ENCODE peak calls at places on chromosomes 5 and 9, in five cellular contexts. D is CD8-positive, alpha-beta T cell; N is tibial artery; I is A549; Y is stomach. C is an unnamed sample. For H3K9me3, the result is how much of the 10 kb centered on the place peaks cover.

GRCh38 chr9:88174324-88174723 is 36.0 kb upstream of the SPATA31C2 start:
- DNase-seq in D (no peak), N (no peak), I (peak), Y (no peak), C (no peak)

GRCh38 chr9:127501821-127502343 is 50.6 kb downstream of the LRSAM1 start:
- DNase-seq in N (no peak), Y (no peak), D (no peak), I (no peak), C (no peak)

GRCh38 chr5:159003045-159004030 is 96.4 kb downstream of the EBF1 start:
- DNase-seq in D (no peak), Y (no peak), I (peak), N (no peak), C (no peak)

GRCh38 chr9:125409637-125410521 is 148.3 kb downstream of the GAPVD1 start:
- DNase-seq in Y (no peak), N (peak), I (peak), D (peak), C (no peak)

GRCh38 chr9:4138180-4138579 is 161.7 kb downstream of the GLIS3 start:
- DNase-seq in N (no peak), D (no peak), I (no peak), Y (no peak), C (no peak)

GRCh38 chr9:7185612-7186011 is 427.8 kb downstream of the KDM4C start:
- DNase-seq in D (no peak), N (no peak), I (peak), Y (no peak), C (no peak)

GRCh38 chr9:114054191-114054690 is 23.9 kb downstream of the AMBP start:
- DNase-seq in Y (no peak), N (no peak), I (no peak), D (no peak), C (peak)

GRCh38 chr5:6710551-6711318 is 2.5 kb upstream of the TENT4A start:
- DNase-seq in I (no peak), D (no peak), Y (no peak), N (no peak), C (peak)

GRCh38 chr9:69811329-69811989 is 9.2 kb upstream of the CFAP95 start:
- DNase-seq in I (no peak), N (no peak), Y (no peak), D (no peak), C (no peak)

GRCh38 chr9:23492126-23493002 is 333.7 kb downstream of the ELAVL2 start:
- DNase-seq in D (no peak), N (no peak), I (peak), Y (no peak), C (no peak)

GRCh38 chr5:132457371-132458225 is 33.0 kb downstream of the IRF1 start:
- DNase-seq in Y (peak), N (peak), I (no peak), D (no peak), C (peak)

GRCh38 chr9:37390759-37391158 is 31.7 kb upstream of the GRHPR start:
- DNase-seq in I (peak), Y (peak), D (no peak), N (no peak), C (no peak)

GRCh38 chr5:1218351-1219080 is 6.7 kb upstream of the SLC6A18 start:
- DNase-seq in N (no peak), Y (no peak), I (no peak), D (no peak), C (no peak)

GRCh38 chr9:97752274-97752673 is 55.1 kb upstream of the XPA start:
- DNase-seq in D (no peak), N (no peak), I (no peak), Y (no peak), C (no peak)

GRCh38 chr9:85339337-85339736 is 402.4 kb downstream of the AGTPBP1 start:
- DNase-seq in Y (no peak), I (no peak), N (no peak), D (no peak), C (no peak)

GRCh38 chr5:131991593-131992324 is 19.7 kb downstream of the ACSL6 start:
- DNase-seq in D (no peak), I (no peak), N (no peak), Y (no peak), C (peak)

GRCh38 chr5:72472666-72473422 is 34.4 kb downstream of the ZNF366 start:
- DNase-seq in Y (no peak), N (no peak), D (no peak), I (no peak), C (no peak)

GRCh38 chr5:42360641-42361320 is 62.5 kb upstream of the GHR start:
- DNase-seq in I (no peak), N (no peak), Y (no peak), D (no peak), C (no peak)

GRCh38 chr9:113499876-113500497 is 36.5 kb downstream of the RGS3 start:
- DNase-seq in D (no peak), N (no peak), Y (no peak), I (no peak), C (no peak)

GRCh38 chr5:150778517-150779396 is at the start of gene SMIM3:
- DNase-seq in I (peak), D (peak), N (peak), Y (peak), C (peak)

GRCh38 chr5:31054436-31054835 is 139.1 kb upstream of the CDH6 start:
- DNase-seq in Y (no peak), I (no peak), N (no peak), D (no peak), C (no peak)

GRCh38 chr9:117929873-117930272 is 225.7 kb downstream of the TLR4 start:
- DNase-seq in D (no peak), Y (no peak), N (no peak), I (no peak), C (no peak)

GRCh38 chr9:96513622-96514021 is 63.7 kb downstream of the HABP4 start:
- DNase-seq in D (no peak), I (no peak), N (no peak), Y (no peak), C (no peak)

GRCh38 chr5:27947088-27947487 is 908.7 kb upstream of the CDH9 start:
- DNase-seq in N (no peak), I (no peak), Y (no peak), D (no peak), C (no peak)

GRCh38 chr5:147472669-147473131 is 37.2 kb downstream of the DPYSL3 start:
- DNase-seq in N (no peak), Y (no peak), I (no peak), D (no peak), C (no peak)

GRCh38 chr5:180648658-180649296 is 623 bp downstream of the FLT4 start:
- DNase-seq in D (no peak), Y (no peak), I (peak), N (no peak), C (peak)

GRCh38 chr5:33981408-33982171 is 2.9 kb downstream of the SLC45A2 start:
- DNase-seq in N (no peak), D (no peak), I (no peak), Y (no peak), C (no peak)

GRCh38 chr5:148125641-148126040 is 42.7 kb upstream of the SPINK14 start:
- DNase-seq in D (no peak), I (peak), Y (no peak), N (no peak), C (no peak)

GRCh38 chr5:151074557-151074956 is 6.3 kb downstream of the TNIP1 start:
- DNase-seq in I (no peak), N (no peak), D (no peak), Y (no peak), C (peak)

GRCh38 chr9:74940600-74940999 is 12.1 kb downstream of the C9orf40 start:
- DNase-seq in D (no peak), Y (no peak), N (no peak), I (no peak), C (no peak)

GRCh38 chr9:111700776-111701175 is 39.4 kb downstream of the GNG10 start:
- DNase-seq in I (no peak), D (no peak), Y (no peak), N (no peak), C (no peak)

GRCh38 chr5:125609011-125609410 is 814.2 kb upstream of the GRAMD2B start:
- DNase-seq in N (no peak), Y (no peak), I (no peak), D (no peak), C (no peak)

GRCh38 chr5:131416729-131417128 is 152.9 kb downstream of the CDC42SE2 start:
- DNase-seq in N (no peak), Y (no peak), I (no peak), D (no peak), C (no peak)

GRCh38 chr9:109600142-109600541 is 102.0 kb upstream of the PTPN3 start:
- DNase-seq in N (no peak), Y (no peak), D (no peak), I (no peak), C (no peak)

DNA sequence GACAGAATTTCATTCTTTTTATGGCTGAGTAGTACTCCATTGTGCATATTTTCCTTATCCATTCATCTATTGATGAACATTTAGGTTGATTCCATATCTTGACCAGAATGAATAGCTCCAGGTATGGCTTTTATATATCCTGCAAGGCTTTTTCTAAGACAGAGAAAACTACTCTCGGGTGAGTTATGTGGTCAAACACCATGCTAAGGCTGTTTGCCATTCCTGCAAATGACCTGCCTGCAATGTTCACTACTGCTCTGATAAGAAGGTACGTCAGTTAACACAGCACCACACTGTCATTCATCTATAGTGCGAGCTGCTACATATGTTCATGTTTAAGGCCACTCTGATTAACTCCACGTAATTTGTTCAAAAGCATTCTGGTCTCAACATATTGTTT is 256.8 kb upstream of the RGMB start:
- DNase-seq in Y (no peak), N (no peak), D (no peak), I (no peak), C (no peak)
- TF ChIP-seq CTCF in Y (no peak), N (no peak), D (no peak), I (no peak), C (no peak)

GRCh38 chr9:5787759-5788329 is 45.1 kb downstream of the ERMP1 start:
- DNase-seq in N (no peak), Y (no peak), I (no peak), D (no peak), C (no peak)
- H3K9me3 ChIP-seq in N (under half), Y (under half), I (under half), D (under half), C (under half)

GRCh38 chr5:115349001-115349817 is 52.8 kb upstream of the CCDC112 start:
- DNase-seq in I (peak), N (peak), Y (peak), D (no peak), C (no peak)
- TF ChIP-seq CTCF in I (no peak), N (no peak), Y (peak), D (no peak), C (no peak)

GRCh38 chr5:2542821-2543220 is 208.7 kb downstream of the IRX2 start:
- DNase-seq in Y (no peak), D (no peak), I (no peak), N (no peak), C (no peak)

GRCh38 chr5:2538169-2538568 is 213.3 kb downstream of the IRX2 start:
- DNase-seq in Y (no peak), N (no peak), D (no peak), I (no peak), C (no peak)

GRCh38 chr5:2536632-2537031 is 214.8 kb downstream of the IRX2 start:
- DNase-seq in Y (no peak), N (no peak), D (no peak), I (no peak), C (no peak)

GRCh38 chr5:2546983-2547382 is 204.5 kb downstream of the IRX2 start:
- DNase-seq in I (no peak), D (no peak), Y (no peak), N (no peak), C (no peak)

GRCh38 chr5:2542026-2542425 is 209.5 kb downstream of the IRX2 start:
- DNase-seq in N (no peak), Y (no peak), I (no peak), D (no peak), C (no peak)
- H3K9me3 ChIP-seq in N (under half), Y (under half), I (under half), D (under half), C (under half)

GRCh38 chr5:79237735-79238560 is 2.0 kb downstream of the JMY start:
- DNase-seq in I (no peak), Y (no peak), N (no peak), D (no peak), C (no peak)

GRCh38 chr5:79236364-79236969 is 536 bp downstream of the JMY start:
- DNase-seq in I (peak), D (no peak), N (no peak), Y (no peak), C (peak)

GRCh38 chr5:79236970-79237734 is 1.2 kb downstream of the JMY start:
- DNase-seq in D (no peak), I (peak), N (peak), Y (peak), C (peak)

GRCh38 chr5:79235222-79235577 is 731 bp upstream of the JMY start:
- DNase-seq in Y (no peak), D (no peak), N (no peak), I (peak), C (no peak)

GRCh38 chr5:79235578-79236363 is at the start of gene JMY:
- DNase-seq in Y (peak), D (peak), I (peak), N (peak), C (peak)
- TF ChIP-seq CTCF in Y (peak), D (no peak), I (peak), N (no peak), C (no peak)

GRCh38 chr5:136598901-136599300 is 233.6 kb upstream of the TRPC7 start:
- DNase-seq in D (no peak), Y (no peak), I (no peak), N (no peak), C (no peak)

GRCh38 chr5:136594416-136594815 is 229.1 kb upstream of the TRPC7 start:
- DNase-seq in N (no peak), Y (no peak), I (no peak), D (no peak), C (no peak)

GRCh38 chr5:136600306-136600705 is 235.0 kb upstream of the TRPC7 start:
- DNase-seq in N (no peak), D (no peak), Y (no peak), I (no peak), C (no peak)
- H3K9me3 ChIP-seq in N (under half), D (under half), Y (under half), I (under half), C (under half)

GRCh38 chr5:115829913-115830312 is 11.5 kb downstream of the ATG12 start:
- DNase-seq in I (no peak), N (no peak), Y (no peak), D (no peak), C (no peak)
- TF ChIP-seq CTCF in I (no peak), N (no peak), Y (no peak), D (no peak), C (no peak)

GRCh38 chr5:88119535-88119934 is 149.1 kb downstream of the TMEM161B start:
- DNase-seq in D (no peak), I (no peak), Y (no peak), N (no peak), C (no peak)

GRCh38 chr5:88117546-88117945 is 151.1 kb downstream of the TMEM161B start:
- DNase-seq in N (no peak), I (no peak), Y (no peak), D (no peak), C (no peak)

GRCh38 chr5:88116396-88116795 is 152.2 kb downstream of the TMEM161B start:
- DNase-seq in Y (no peak), I (no peak), D (no peak), N (no peak), C (no peak)

GRCh38 chr5:88113429-88113828 is 155.2 kb downstream of the TMEM161B start:
- DNase-seq in I (no peak), N (no peak), Y (no peak), D (no peak), C (no peak)

GRCh38 chr5:88118179-88118578 is 150.5 kb downstream of the TMEM161B start:
- DNase-seq in Y (no peak), I (no peak), D (no peak), N (no peak), C (no peak)
- H3K9me3 ChIP-seq in Y (under half), I (under half), D (under half), N (under half), C (under half)

GRCh38 chr5:56169949-56170348 is 63.2 kb downstream of the ANKRD55 start:
- DNase-seq in N (no peak), Y (no peak), D (no peak), I (no peak), C (no peak)

GRCh38 chr5:56169281-56169680 is 63.8 kb downstream of the ANKRD55 start:
- DNase-seq in D (no peak), N (no peak), I (no peak), Y (no peak), C (no peak)

GRCh38 chr5:56166671-56167070 is 66.5 kb downstream of the ANKRD55 start:
- DNase-seq in N (no peak), I (no peak), D (no peak), Y (no peak), C (no peak)

GRCh38 chr5:56167522-56167921 is 65.6 kb downstream of the ANKRD55 start:
- DNase-seq in D (no peak), N (no peak), I (no peak), Y (no peak), C (no peak)

GRCh38 chr5:56168066-56168478 is 65.1 kb downstream of the ANKRD55 start:
- DNase-seq in D (no peak), I (no peak), N (no peak), Y (no peak), C (no peak)
- TF ChIP-seq CTCF in D (no peak), I (no peak), N (no peak), Y (no peak), C (no peak)